ENCODE peak calls at places on chromosomes 16 and 17, in six cellular contexts. F is left ventricle myocardium inferior; H is stimulated activated CD8-positive, alpha-beta memory T cell treated with anti-CD3 and anti-CD28 coated beads, Interleukin-15, amount 100 ng/mL, for 24 hours; N is AG04450; E is Right ventricle myocardium inferior; A is kidney tubule cell. O is an unnamed sample.
A peak's percentile ranks its signal among the peaks of the same experiment; 100 is the strongest.

GRCh38 chr17:2906907-2907306 is 110.7 kb downstream of the RAP1GAP2 start:
- DNase-seq in F (no peak), H (no peak), N (no peak), E (no peak), A (peak; percentile 82), O (no peak)

GRCh38 chr16:85616608-85617311 is 3.6 kb downstream of the GSE1 start:
- DNase-seq in F (peak; percentile 61), H (no peak), N (no peak), E (no peak), A (peak; percentile 44), O (no peak)

GRCh38 chr16:4688674-4689045 is 4.7 kb upstream of the NUDT16L1 start:
- DNase-seq in F (no peak), H (no peak), N (no peak), E (peak; percentile 54), A (no peak), O (no peak)

GRCh38 chr17:78016852-78017251 is 58.3 kb downstream of the TNRC6C start:
- DNase-seq in F (no peak), H (no peak), N (no peak), E (no peak), A (no peak), O (no peak)

GRCh38 chr16:73016488-73016830 is 31.5 kb downstream of the ZFHX3 start:
- DNase-seq in F (no peak), H (no peak), N (no peak), E (no peak), A (no peak), O (no peak)

GRCh38 chr17:76102944-76103273 is 678 bp downstream of the EXOC7 start:
- DNase-seq in F (no peak), H (no peak), N (no peak), E (no peak), A (no peak), O (no peak)

GRCh38 chr16:5575846-5576245 is 478.3 kb upstream of the EEF2KMT start:
- DNase-seq in F (no peak), H (no peak), N (no peak), E (no peak), A (no peak), O (no peak)

GRCh38 chr16:31695667-31696066 is 168.0 kb downstream of the AHSP start:
- DNase-seq in F (no peak), H (no peak), N (no peak), E (no peak), A (no peak), O (no peak)

GRCh38 chr16:29675811-29676643 is 3.0 kb upstream of the QPRT start:
- DNase-seq in F (no peak), H (no peak), N (no peak), E (peak; percentile 2), A (peak; percentile 25), O (no peak)

GRCh38 chr17:40491486-40491885 is 9.9 kb downstream of the TNS4 start:
- DNase-seq in F (no peak), H (no peak), N (no peak), E (no peak), A (no peak), O (no peak)

GRCh38 chr16:29806641-29807425 is 504 bp downstream of the MAZ start:
- DNase-seq in F (peak; percentile 63), H (no peak), N (no peak), E (peak; percentile 81), A (peak; percentile 78), O (peak; percentile 38)

GRCh38 chr16:50153648-50154368 is 702 bp downstream of the TENT4B start:
- DNase-seq in F (peak; percentile 46), H (peak; percentile 15), N (no peak), E (peak; percentile 74), A (peak; percentile 40), O (peak; percentile 12)

GRCh38 chr17:18949566-18949965 is 2.4 kb upstream of the SLC5A10 start:
- DNase-seq in F (peak; percentile 37), H (no peak), N (no peak), E (peak; percentile 63), A (no peak), O (no peak)

O was measured in activated T-helper 9 cell treated with anti-CD3 and anti-CD28 coated beads, Interleukin-2, amount 50 U/mL, for 16 hours.